ENCODE peak calls at places on chromosome 1, in five cellular contexts. M, N, C, G and H are unnamed samples.

GRCh38 chr1:152392909-152393308 is 21.2 kb downstream of the CRNN start:
- DNase-seq in N (no peak), M (no peak), C (no peak), G (peak; percentile 73), H (peak; percentile 99)

GRCh38 chr1:3261007-3261968 is 192.3 kb downstream of the PRDM16 start:
- DNase-seq in N (no peak), C (no peak), M (no peak), G (no peak), H (no peak)

GRCh38 chr1:175527773-175528172 is 215.6 kb downstream of the TNR start:
- DNase-seq in M (no peak), G (no peak), N (no peak), C (no peak), H (no peak)

GRCh38 chr1:210294991-210295773 is 33.5 kb upstream of the HHAT start:
- DNase-seq in C (no peak), M (peak; percentile 52), N (no peak), G (no peak), H (no peak)

GRCh38 chr1:115782571-115783281 is 14.2 kb upstream of the CASQ2 start:
- DNase-seq in M (no peak), C (peak; percentile 12), N (peak; percentile 89), G (peak; percentile 84), H (no peak)

GRCh38 chr1:211653329-211653728 is 22.1 kb downstream of the NEK2 start:
- DNase-seq in C (no peak), N (no peak), M (no peak), G (no peak), H (no peak)

GRCh38 chr1:86504895-86505625 is 36.3 kb downstream of the CLCA1 start:
- DNase-seq in C (no peak), G (no peak), M (no peak), N (no peak), H (no peak)

GRCh38 chr1:7267493-7267892 is 482.2 kb downstream of the CAMTA1 start:
- DNase-seq in C (no peak), N (peak; percentile 40), M (no peak), G (peak; percentile 23), H (no peak)

GRCh38 chr1:1164701-1165451 is 8.8 kb upstream of the TTLL10 start:
- DNase-seq in M (peak; percentile 91), N (no peak), C (no peak), G (no peak), H (no peak)

DNA sequence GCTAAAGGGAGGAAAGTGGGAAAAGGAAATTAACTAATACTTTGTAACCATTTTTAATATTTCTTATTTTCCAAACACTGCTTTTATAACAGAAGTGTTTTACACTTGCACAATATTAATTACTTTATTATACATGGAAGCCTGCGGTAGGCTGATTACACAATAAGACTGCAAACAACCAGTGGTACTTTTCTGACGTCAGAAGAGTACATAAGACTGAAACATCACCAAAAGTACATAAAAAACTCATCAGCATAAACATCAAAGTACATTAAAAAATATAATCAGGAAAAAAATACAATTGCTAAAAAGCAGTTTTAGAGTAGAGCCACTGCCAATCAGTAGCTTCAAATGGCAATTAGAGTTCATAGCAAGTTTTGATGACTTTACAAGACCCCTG is 4.6 kb downstream of the ZNF281 start:
- DNase-seq in G (no peak), C (no peak), N (no peak), M (no peak), H (no peak)
- H3K4me3 ChIP-seq in G (no peak overlapping the region), C (no peak overlapping the region), N (peak overlapping the region; percentile 2), M (no peak overlapping the region), H (no peak overlapping the region)

GRCh38 chr1:241356187-241356518 is 852 bp downstream of the RGS7 start:
- DNase-seq in C (no peak), M (peak; percentile 59), G (no peak), N (no peak), H (no peak)
- H3K4me3 ChIP-seq in C (no peak overlapping the region), M (peak overlapping the region; percentile 65), G (no peak overlapping the region), N (peak overlapping the region; percentile 61), H (no peak overlapping the region)

DNA sequence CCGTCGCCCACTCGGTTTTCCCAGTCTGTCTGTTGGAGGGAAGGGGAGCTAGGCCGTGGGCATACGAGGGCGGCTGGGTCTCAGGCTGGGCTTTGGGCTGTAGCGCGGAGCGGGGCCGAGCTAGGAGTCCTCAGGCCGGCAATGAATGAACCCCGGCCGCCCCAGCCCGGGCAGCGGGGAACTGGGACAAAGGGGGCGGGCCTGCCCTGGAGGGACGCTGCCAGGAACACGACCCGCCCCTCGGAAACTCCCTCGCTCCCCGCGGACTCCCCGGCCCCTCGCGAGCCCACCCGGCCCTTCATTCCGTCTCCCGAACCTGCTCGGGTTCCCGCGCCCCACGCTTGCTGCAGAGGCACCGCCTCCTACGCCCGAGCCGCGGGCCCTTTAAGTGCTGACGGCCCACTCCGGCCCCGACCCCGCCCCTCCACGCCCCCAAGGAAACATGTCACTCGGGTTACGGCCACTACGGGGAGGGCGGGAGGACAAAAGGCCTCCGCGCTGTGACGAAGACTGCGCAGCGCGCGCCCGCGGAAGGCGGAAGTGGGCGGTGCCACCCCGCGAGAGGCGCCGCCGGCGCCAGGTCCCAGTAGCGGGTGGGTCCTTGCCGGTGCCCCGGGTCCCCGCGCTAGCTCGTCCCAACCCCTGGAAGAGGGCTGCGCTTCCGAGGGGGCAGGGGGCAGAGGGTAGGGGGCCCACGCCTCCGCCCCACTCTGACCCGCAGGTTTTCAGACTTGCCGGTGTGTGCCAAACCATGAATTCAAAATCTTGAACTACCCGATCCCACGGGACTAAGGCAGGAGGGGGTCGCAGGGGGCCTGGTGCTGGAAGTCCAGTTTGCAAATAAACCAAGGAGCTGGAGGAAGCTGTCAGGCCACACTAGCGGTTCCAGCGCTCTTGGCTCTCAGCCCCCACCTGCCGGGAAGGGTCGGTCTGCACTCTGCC is at the start of gene GALE:
- DNase-seq in G (peak; percentile 76), M (peak; percentile 93), N (peak; percentile 83), C (peak; percentile 98), H (peak; percentile 92)
- H3K4me3 ChIP-seq in G (peak within 1 kb of the TSS; percentile 82), M (peak within 1 kb of the TSS; percentile 73), N (peak within 1 kb of the TSS; percentile 86), C (peak within 1 kb of the TSS; percentile 85), H (peak within 1 kb of the TSS; percentile 69)

GRCh38 chr1:44645466-44646244 is 28.6 kb downstream of the TMEM53 start:
- DNase-seq in G (no peak), N (no peak), M (no peak), C (no peak), H (no peak)
- H3K4me3 ChIP-seq in G (no peak overlapping the region), N (no peak overlapping the region), M (no peak overlapping the region), C (no peak overlapping the region), H (no peak overlapping the region)